ENCODE peak calls at places on chromosome 22, in ten cellular contexts. One of them, this sample, is unnamed.

GRCh38 chr22:48734359-48734758 is 1093.3 kb downstream of the BRD1 start:
- DNase-seq in mesothelial cell of epicardium: no peak
- DNase-seq in nephron progenitor cell: no peak
- DNase-seq in type B pancreatic cell: no peak
- DNase-seq in H1: no peak
- DNase-seq in RWPE2: peak
- DNase-seq in GM23338: no peak
- DNase-seq in PC-3: no peak
- DNase-seq in cardiac fibroblast: no peak
- DNase-seq in endothelial cell: no peak
- DNase-seq in this sample: no peak

GRCh38 chr22:26673485-26673884 is 16.1 kb downstream of the MIAT start:
- DNase-seq in PC-3: peak
- DNase-seq in GM23338: no peak
- DNase-seq in nephron progenitor cell: no peak
- DNase-seq in H1: no peak
- DNase-seq in type B pancreatic cell: no peak
- DNase-seq in cardiac fibroblast: no peak
- DNase-seq in mesothelial cell of epicardium: no peak
- DNase-seq in RWPE2: no peak
- DNase-seq in endothelial cell: no peak
- DNase-seq in this sample: no peak

GRCh38 chr22:46671824-46672432 is 51.7 kb downstream of the GRAMD4 start:
- DNase-seq in H1: no peak
- DNase-seq in PC-3: no peak
- DNase-seq in nephron progenitor cell: no peak
- DNase-seq in RWPE2: no peak
- DNase-seq in GM23338: no peak
- DNase-seq in endothelial cell: no peak
- DNase-seq in cardiac fibroblast: no peak
- DNase-seq in mesothelial cell of epicardium: no peak
- DNase-seq in type B pancreatic cell: no peak
- DNase-seq in this sample: no peak

GRCh38 chr22:48306785-48307570 is 1520.7 kb downstream of the BRD1 start:
- DNase-seq in endothelial cell: no peak
- DNase-seq in nephron progenitor cell: no peak
- DNase-seq in H1: no peak
- DNase-seq in mesothelial cell of epicardium: no peak
- DNase-seq in cardiac fibroblast: no peak
- DNase-seq in GM23338: no peak
- DNase-seq in type B pancreatic cell: no peak
- DNase-seq in PC-3: no peak
- DNase-seq in RWPE2: no peak
- DNase-seq in this sample: no peak

GRCh38 chr22:17916226-17916889 is 108.0 kb downstream of the MICAL3 start:
- DNase-seq in mesothelial cell of epicardium: no peak
- DNase-seq in PC-3: no peak
- DNase-seq in GM23338: no peak
- DNase-seq in H1: no peak
- DNase-seq in cardiac fibroblast: no peak
- DNase-seq in type B pancreatic cell: no peak
- DNase-seq in endothelial cell: no peak
- DNase-seq in RWPE2: no peak
- DNase-seq in nephron progenitor cell: no peak
- DNase-seq in this sample: no peak

GRCh38 chr22:40449676-40450035 is 79.3 kb downstream of the SGSM3 start:
- DNase-seq in nephron progenitor cell: no peak
- DNase-seq in GM23338: no peak
- DNase-seq in H1: no peak
- DNase-seq in endothelial cell: no peak
- DNase-seq in mesothelial cell of epicardium: no peak
- DNase-seq in PC-3: no peak
- DNase-seq in RWPE2: no peak
- DNase-seq in cardiac fibroblast: peak
- DNase-seq in type B pancreatic cell: no peak
- DNase-seq in this sample: no peak

GRCh38 chr22:41367039-41367679 is 14.6 kb upstream of the TEF start:
- DNase-seq in nephron progenitor cell: peak
- DNase-seq in PC-3: peak
- DNase-seq in RWPE2: peak
- DNase-seq in mesothelial cell of epicardium: peak
- DNase-seq in cardiac fibroblast: peak
- DNase-seq in type B pancreatic cell: peak
- DNase-seq in H1: peak
- DNase-seq in GM23338: peak
- DNase-seq in endothelial cell: no peak
- DNase-seq in this sample: peak

GRCh38 chr22:36328635-36329216 is 59.0 kb downstream of the MYH9 start:
- DNase-seq in nephron progenitor cell: no peak
- DNase-seq in RWPE2: peak
- DNase-seq in PC-3: peak
- DNase-seq in type B pancreatic cell: no peak
- DNase-seq in GM23338: no peak
- DNase-seq in mesothelial cell of epicardium: no peak
- DNase-seq in H1: no peak
- DNase-seq in cardiac fibroblast: peak
- DNase-seq in endothelial cell: no peak
- DNase-seq in this sample: peak

GRCh38 chr22:43094551-43094950 is 5.4 kb upstream of the TTLL1 start:
- DNase-seq in cardiac fibroblast: no peak
- DNase-seq in type B pancreatic cell: no peak
- DNase-seq in nephron progenitor cell: no peak
- DNase-seq in RWPE2: no peak
- DNase-seq in GM23338: no peak
- DNase-seq in mesothelial cell of epicardium: no peak
- DNase-seq in H1: no peak
- DNase-seq in endothelial cell: no peak
- DNase-seq in PC-3: no peak
- DNase-seq in this sample: no peak

GRCh38 chr22:43096420-43096819 is 7.2 kb upstream of the TTLL1 start:
- DNase-seq in H1: no peak
- DNase-seq in cardiac fibroblast: no peak
- DNase-seq in mesothelial cell of epicardium: no peak
- DNase-seq in type B pancreatic cell: no peak
- DNase-seq in endothelial cell: no peak
- DNase-seq in PC-3: no peak
- DNase-seq in nephron progenitor cell: no peak
- DNase-seq in RWPE2: no peak
- DNase-seq in GM23338: no peak
- DNase-seq in this sample: no peak

GRCh38 chr22:43092085-43092484 is 2.9 kb upstream of the TTLL1 start:
- DNase-seq in nephron progenitor cell: no peak
- DNase-seq in GM23338: no peak
- DNase-seq in type B pancreatic cell: no peak
- DNase-seq in cardiac fibroblast: no peak
- DNase-seq in endothelial cell: no peak
- DNase-seq in H1: no peak
- DNase-seq in RWPE2: no peak
- DNase-seq in mesothelial cell of epicardium: no peak
- DNase-seq in PC-3: no peak
- DNase-seq in this sample: no peak

GRCh38 chr22:43090130-43090789 is 1.1 kb upstream of the TTLL1 start:
- DNase-seq in H1: no peak
- DNase-seq in type B pancreatic cell: no peak
- DNase-seq in RWPE2: no peak
- DNase-seq in cardiac fibroblast: peak
- DNase-seq in nephron progenitor cell: no peak
- DNase-seq in mesothelial cell of epicardium: no peak
- DNase-seq in endothelial cell: peak
- DNase-seq in GM23338: no peak
- DNase-seq in PC-3: peak
- DNase-seq in this sample: peak

GRCh38 chr22:43094085-43094484 is 4.9 kb upstream of the TTLL1 start:
- DNase-seq in endothelial cell: no peak
- DNase-seq in cardiac fibroblast: no peak
- DNase-seq in RWPE2: no peak
- DNase-seq in PC-3: peak
- DNase-seq in type B pancreatic cell: no peak
- DNase-seq in GM23338: no peak
- DNase-seq in mesothelial cell of epicardium: no peak
- DNase-seq in H1: no peak
- DNase-seq in nephron progenitor cell: no peak
- DNase-seq in this sample: no peak
- TF ChIP-seq CTCF in endothelial cell: no peak
- TF ChIP-seq CTCF in cardiac fibroblast: no peak
- TF ChIP-seq CTCF in RWPE2: peak
- TF ChIP-seq CTCF in PC-3: peak
- TF ChIP-seq CTCF in type B pancreatic cell: no peak
- TF ChIP-seq CTCF in GM23338: no peak
- TF ChIP-seq CTCF in mesothelial cell of epicardium: no peak
- TF ChIP-seq CTCF in H1: no peak
- TF ChIP-seq CTCF in nephron progenitor cell: no peak
- TF ChIP-seq CTCF in this sample: no peak

GRCh38 chr22:23893446-23893956 is 682 bp upstream of the MIF start:
- DNase-seq in mesothelial cell of epicardium: no peak
- DNase-seq in GM23338: no peak
- DNase-seq in endothelial cell: no peak
- DNase-seq in type B pancreatic cell: no peak
- DNase-seq in RWPE2: no peak
- DNase-seq in cardiac fibroblast: no peak
- DNase-seq in PC-3: no peak
- DNase-seq in nephron progenitor cell: no peak
- DNase-seq in H1: no peak
- DNase-seq in this sample: no peak

GRCh38 chr22:23895599-23896144 is 1.5 kb downstream of the MIF start:
- DNase-seq in RWPE2: no peak
- DNase-seq in GM23338: no peak
- DNase-seq in type B pancreatic cell: no peak
- DNase-seq in endothelial cell: no peak
- DNase-seq in PC-3: no peak
- DNase-seq in cardiac fibroblast: no peak
- DNase-seq in nephron progenitor cell: no peak
- DNase-seq in H1: no peak
- DNase-seq in mesothelial cell of epicardium: no peak
- DNase-seq in this sample: no peak

GRCh38 chr22:23893957-23894709 is at the start of gene MIF:
- DNase-seq in nephron progenitor cell: peak
- DNase-seq in cardiac fibroblast: peak
- DNase-seq in endothelial cell: peak
- DNase-seq in PC-3: peak
- DNase-seq in mesothelial cell of epicardium: peak
- DNase-seq in H1: peak
- DNase-seq in RWPE2: peak
- DNase-seq in type B pancreatic cell: peak
- DNase-seq in GM23338: peak
- DNase-seq in this sample: peak

GRCh38 chr22:23896166-23896522 is 2.0 kb downstream of the MIF start:
- DNase-seq in cardiac fibroblast: no peak
- DNase-seq in type B pancreatic cell: no peak
- DNase-seq in endothelial cell: no peak
- DNase-seq in nephron progenitor cell: no peak
- DNase-seq in H1: no peak
- DNase-seq in GM23338: no peak
- DNase-seq in PC-3: no peak
- DNase-seq in mesothelial cell of epicardium: no peak
- DNase-seq in RWPE2: no peak
- DNase-seq in this sample: no peak

DNA sequence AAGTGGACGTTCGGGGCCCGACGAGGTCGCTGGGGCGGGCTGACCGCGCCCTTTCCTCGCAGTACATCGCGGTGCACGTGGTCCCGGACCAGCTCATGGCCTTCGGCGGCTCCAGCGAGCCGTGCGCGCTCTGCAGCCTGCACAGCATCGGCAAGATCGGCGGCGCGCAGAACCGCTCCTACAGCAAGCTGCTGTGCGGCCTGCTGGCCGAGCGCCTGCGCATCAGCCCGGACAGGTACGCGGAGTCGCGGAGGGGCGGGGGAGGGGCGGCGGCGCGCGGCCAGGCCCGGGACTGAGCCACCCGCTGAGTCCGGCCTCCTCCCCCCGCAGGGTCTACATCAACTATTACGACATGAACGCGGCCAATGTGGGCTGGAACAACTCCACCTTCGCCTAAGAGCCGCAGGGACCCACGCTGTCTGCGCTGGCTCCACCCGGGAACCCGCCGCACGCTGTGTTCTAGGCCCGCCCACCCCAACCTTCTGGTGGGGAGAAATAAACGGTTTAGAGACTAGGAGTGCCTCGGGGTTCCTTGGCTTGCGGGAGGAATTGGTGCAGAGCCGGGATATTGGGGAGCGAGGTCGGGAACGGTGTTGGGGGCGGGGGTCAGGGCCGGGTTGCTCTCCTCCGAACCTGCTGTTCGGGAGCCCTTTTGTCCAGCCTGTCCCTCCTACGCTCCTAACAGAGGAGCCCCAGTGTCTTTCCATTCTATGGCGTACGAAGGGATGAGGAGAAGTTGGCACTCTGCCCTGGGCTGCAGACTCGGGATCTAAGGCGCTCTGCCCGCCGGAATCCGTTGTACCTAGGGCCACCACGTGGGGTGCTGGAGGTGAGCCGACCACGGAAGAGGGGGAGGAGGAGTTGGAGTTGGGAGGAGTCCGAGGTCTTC is 771 bp downstream of the MIF start:
- DNase-seq in mesothelial cell of epicardium: peak
- DNase-seq in RWPE2: peak
- DNase-seq in GM23338: peak
- DNase-seq in type B pancreatic cell: peak
- DNase-seq in endothelial cell: peak
- DNase-seq in H1: peak
- DNase-seq in PC-3: peak
- DNase-seq in nephron progenitor cell: peak
- DNase-seq in cardiac fibroblast: peak
- DNase-seq in this sample: peak
- TF ChIP-seq CTCF in mesothelial cell of epicardium: peak
- TF ChIP-seq CTCF in RWPE2: peak
- TF ChIP-seq CTCF in GM23338: peak
- TF ChIP-seq CTCF in type B pancreatic cell: peak
- TF ChIP-seq CTCF in endothelial cell: peak
- TF ChIP-seq CTCF in H1: peak
- TF ChIP-seq CTCF in PC-3: peak
- TF ChIP-seq CTCF in nephron progenitor cell: peak
- TF ChIP-seq CTCF in cardiac fibroblast: peak
- TF ChIP-seq CTCF in this sample: peak

DNA sequence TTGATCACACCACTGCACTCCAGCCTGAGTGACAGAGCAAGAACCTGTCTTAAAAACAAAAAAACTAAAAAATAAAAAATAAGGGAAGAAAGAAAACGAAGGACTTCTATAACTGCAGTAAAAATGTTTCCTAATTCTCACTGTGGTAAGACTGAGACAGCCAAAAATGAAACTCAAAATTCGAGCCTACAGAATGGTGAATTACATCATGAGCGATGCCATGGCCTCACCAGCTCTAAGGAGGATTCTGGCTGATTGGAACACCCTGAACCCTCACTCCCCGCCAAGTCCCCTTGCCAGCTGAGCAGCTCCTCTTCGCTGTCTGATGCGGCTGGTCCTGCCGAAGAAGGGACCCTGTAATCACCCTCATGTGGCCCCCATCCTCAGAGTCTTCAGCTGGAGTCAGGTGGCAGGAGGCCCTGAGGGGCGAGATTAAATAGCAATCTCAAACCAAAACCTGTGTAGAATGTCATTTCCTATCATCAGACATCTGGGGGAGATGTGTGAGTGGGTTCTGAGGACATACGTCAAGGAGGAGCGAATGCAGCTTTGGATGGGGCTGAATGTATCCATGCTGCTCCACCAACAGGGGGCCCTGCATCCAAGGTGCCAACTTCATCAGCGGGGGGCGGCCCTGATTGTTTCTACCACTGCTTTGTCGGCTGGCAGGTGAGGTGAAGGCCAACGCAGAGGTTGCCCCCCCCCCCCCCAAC is 29.2 kb downstream of the PDGFB start:
- DNase-seq in RWPE2: peak
- DNase-seq in PC-3: no peak
- DNase-seq in endothelial cell: no peak
- DNase-seq in type B pancreatic cell: peak
- DNase-seq in cardiac fibroblast: no peak
- DNase-seq in H1: peak
- DNase-seq in GM23338: peak
- DNase-seq in mesothelial cell of epicardium: no peak
- DNase-seq in nephron progenitor cell: no peak
- DNase-seq in this sample: no peak
- TF ChIP-seq CTCF in RWPE2: no peak
- TF ChIP-seq CTCF in PC-3: peak
- TF ChIP-seq CTCF in endothelial cell: peak
- TF ChIP-seq CTCF in type B pancreatic cell: peak
- TF ChIP-seq CTCF in cardiac fibroblast: peak
- TF ChIP-seq CTCF in H1: peak
- TF ChIP-seq CTCF in GM23338: peak
- TF ChIP-seq CTCF in mesothelial cell of epicardium: peak
- TF ChIP-seq CTCF in nephron progenitor cell: peak
- TF ChIP-seq CTCF in this sample: peak

DNA sequence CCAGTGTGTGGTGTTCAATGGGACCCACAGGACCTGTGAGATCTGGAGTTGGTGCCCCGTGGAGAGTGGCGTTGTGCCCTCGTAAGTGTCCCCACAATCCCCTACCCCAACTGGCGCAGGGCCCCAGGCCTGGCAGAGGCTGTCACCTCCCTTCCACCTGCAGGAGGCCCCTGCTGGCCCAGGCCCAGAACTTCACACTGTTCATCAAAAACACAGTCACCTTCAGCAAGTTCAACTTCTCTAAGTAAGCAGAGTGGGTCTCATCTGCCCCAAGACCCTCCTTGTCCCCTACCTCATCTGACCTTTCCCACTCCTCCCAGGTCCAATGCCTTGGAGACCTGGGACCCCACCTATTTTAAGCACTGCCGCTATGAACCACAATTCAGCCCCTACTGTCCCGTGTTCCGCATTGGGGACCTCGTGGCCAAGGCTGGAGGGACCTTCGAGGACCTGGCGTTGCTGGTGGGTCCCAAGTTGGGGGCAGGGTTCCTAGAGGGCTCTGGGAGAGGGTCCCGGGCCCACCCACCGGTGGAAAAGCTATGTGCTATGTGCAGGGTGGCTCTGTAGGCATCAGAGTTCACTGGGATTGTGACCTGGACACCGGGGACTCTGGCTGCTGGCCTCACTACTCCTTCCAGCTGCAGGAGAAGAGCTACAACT is 8.1 kb downstream of the P2RX6 start:
- DNase-seq in nephron progenitor cell: no peak
- DNase-seq in mesothelial cell of epicardium: no peak
- DNase-seq in H1: no peak
- DNase-seq in GM23338: no peak
- DNase-seq in PC-3: no peak
- DNase-seq in type B pancreatic cell: no peak
- DNase-seq in endothelial cell: no peak
- DNase-seq in RWPE2: no peak
- DNase-seq in cardiac fibroblast: no peak
- DNase-seq in this sample: no peak
- TF ChIP-seq CTCF in nephron progenitor cell: no peak
- TF ChIP-seq CTCF in mesothelial cell of epicardium: no peak
- TF ChIP-seq CTCF in H1: no peak
- TF ChIP-seq CTCF in GM23338: no peak
- TF ChIP-seq CTCF in PC-3: no peak
- TF ChIP-seq CTCF in type B pancreatic cell: peak
- TF ChIP-seq CTCF in endothelial cell: peak
- TF ChIP-seq CTCF in RWPE2: no peak
- TF ChIP-seq CTCF in cardiac fibroblast: no peak
- TF ChIP-seq CTCF in this sample: no peak